ENCODE peak calls at places on chromosomes 6 and 20, in four cellular contexts. I is stimulated activated CD4-positive, alpha-beta T cell treated with anti-CD3 and anti-CD28 coated beads, Interleukin-2, amount 100 ng/mL, for 48 hours; A is GM03348; C is C1 segment of cervical spinal cord. Z is an unnamed sample.

GRCh38 chr6:6975395-6976111 is 132.2 kb upstream of the RREB1 start:
- DNase-seq in A (no peak), I (no peak), C (no peak), Z (no peak)

GRCh38 chr6:121201108-121201507 is 133.2 kb downstream of the TBC1D32 start:
- DNase-seq in C (no peak), I (no peak), A (no peak), Z (no peak)

GRCh38 chr6:70307008-70307407 is 4.1 kb upstream of the COL9A1 start:
- DNase-seq in A (no peak), I (no peak), C (no peak), Z (no peak)

GRCh38 chr6:72977114-72977513 is 248.2 kb downstream of the KHDC1L start:
- DNase-seq in I (no peak), A (no peak), C (no peak), Z (no peak)

GRCh38 chr6:42417641-42418112 is 34.0 kb downstream of the TRERF1 start:
- DNase-seq in I (no peak), C (no peak), A (no peak), Z (no peak)

GRCh38 chr6:142361765-142362540 is 60.1 kb downstream of the ADGRG6 start:
- DNase-seq in A (peak; percentile 36), I (no peak), C (no peak), Z (peak; percentile 60)

GRCh38 chr20:44437497-44437896 is 38.2 kb upstream of the TTPAL start:
- DNase-seq in C (no peak), A (no peak), I (no peak), Z (no peak)

GRCh38 chr6:67369679-67370078 is 1265.4 kb upstream of the ADGRB3 start:
- DNase-seq in C (no peak), A (no peak), I (no peak), Z (no peak)

GRCh38 chr6:127690092-127690491 is 113.1 kb downstream of the C6orf58 start:
- DNase-seq in C (no peak), I (no peak), A (peak; percentile 44), Z (peak; percentile 12)

GRCh38 chr20:44805991-44806729 is 4.2 kb downstream of the RIMS4 start:
- DNase-seq in C (no peak), I (no peak), A (peak; percentile 37), Z (peak; percentile 72)

GRCh38 chr6:56946368-56946767 is 8.5 kb upstream of the BEND6 start:
- DNase-seq in A (no peak), C (no peak), I (no peak), Z (no peak)

GRCh38 chr6:144896296-144896695 is 611.2 kb downstream of the UTRN start:
- DNase-seq in C (no peak), A (no peak), I (no peak), Z (no peak)

GRCh38 chr6:23244300-23244699 is 674.9 kb downstream of the HDGFL1 start:
- DNase-seq in A (no peak), I (no peak), C (no peak), Z (no peak)

GRCh38 chr6:69976591-69977090 is 110.3 kb downstream of the COL19A1 start:
- DNase-seq in A (no peak), C (no peak), I (no peak), Z (no peak)

GRCh38 chr20:61253640-61254511 is 1.8 kb downstream of the CDH4 start:
- DNase-seq in I (no peak), A (peak; percentile 76), C (no peak), Z (peak; percentile 23)

GRCh38 chr20:1185316-1185741 is 548 bp upstream of the TMEM74B start:
- DNase-seq in A (peak; percentile 36), C (no peak), I (no peak), Z (peak; percentile 47)

GRCh38 chr6:54099201-54099600 is 12.0 kb upstream of the MLIP start:
- DNase-seq in A (no peak), I (no peak), C (no peak), Z (no peak)

GRCh38 chr6:159169193-159169555 is at the start of gene FNDC1:
- DNase-seq in I (peak; percentile 66), A (peak; percentile 93), C (no peak), Z (peak; percentile 84)

GRCh38 chr6:107033136-107033535 is 5.1 kb downstream of the MTRES1 start:
- DNase-seq in A (no peak), I (no peak), C (no peak), Z (no peak)

GRCh38 chr6:17972074-17972966 is 15.1 kb downstream of the KIF13A start:
- DNase-seq in C (no peak), A (no peak), I (no peak), Z (no peak)

GRCh38 chr20:17747431-17747846 is 47.7 kb downstream of the BANF2 start:
- DNase-seq in C (no peak), A (peak; percentile 90), I (no peak), Z (peak; percentile 57)

GRCh38 chr6:80608881-80609280 is 502.4 kb downstream of the BCKDHB start:
- DNase-seq in C (no peak), A (peak; percentile 10), I (no peak), Z (no peak)

GRCh38 chr6:134424131-134424794 is 106.4 kb upstream of the SGK1 start:
- DNase-seq in A (no peak), I (no peak), C (no peak), Z (no peak)

GRCh38 chr6:1929931-1930330 is 315.5 kb downstream of the GMDS start:
- DNase-seq in C (no peak), I (no peak), A (no peak), Z (no peak)

GRCh38 chr6:27553123-27553904 is 80.4 kb upstream of the ZNF184 start:
- DNase-seq in C (no peak), A (no peak), I (peak; percentile 39), Z (peak; percentile 34)

GRCh38 chr6:22888147-22888831 is 318.9 kb downstream of the HDGFL1 start:
- DNase-seq in I (no peak), A (no peak), C (no peak), Z (peak; percentile 33)

GRCh38 chr6:14758421-14759043 is 487.3 kb upstream of the JARID2 start:
- DNase-seq in C (no peak), I (no peak), A (no peak), Z (peak; percentile 21)